ENCODE peak calls at places on chromosomes 16 and 17, in six cellular contexts. One of them, this sample, is unnamed.

GRCh38 chr16:89921131-89921698 is 1.9 kb upstream of the TUBB3 start:
- DNase-seq in endodermal cell: peak; percentile 72
- DNase-seq in AG10803: no peak
- DNase-seq in CD4-positive, alpha-beta T cell: no peak
- DNase-seq in mucosa of descending colon: no peak
- DNase-seq in GM10248: no peak
- DNase-seq in this sample: no peak

GRCh38 chr16:86826931-86827330 is 248.6 kb downstream of the FOXL1 start:
- DNase-seq in AG10803: peak; percentile 10
- DNase-seq in GM10248: no peak
- DNase-seq in mucosa of descending colon: no peak
- DNase-seq in CD4-positive, alpha-beta T cell: no peak
- DNase-seq in endodermal cell: peak; percentile 80
- DNase-seq in this sample: no peak

GRCh38 chr17:5362162-5362811 is 57.2 kb downstream of the NUP88 start:
- DNase-seq in mucosa of descending colon: no peak
- DNase-seq in endodermal cell: peak; percentile 76
- DNase-seq in GM10248: no peak
- DNase-seq in AG10803: no peak
- DNase-seq in CD4-positive, alpha-beta T cell: no peak
- DNase-seq in this sample: no peak

GRCh38 chr16:75402174-75402820 is 31.0 kb downstream of the CFDP1 start:
- DNase-seq in AG10803: peak; percentile 40
- DNase-seq in CD4-positive, alpha-beta T cell: no peak
- DNase-seq in mucosa of descending colon: no peak
- DNase-seq in GM10248: no peak
- DNase-seq in endodermal cell: no peak
- DNase-seq in this sample: no peak

GRCh38 chr17:19010729-19011505 is 6.4 kb upstream of the FAM83G start:
- DNase-seq in GM10248: no peak
- DNase-seq in mucosa of descending colon: peak; percentile 85
- DNase-seq in endodermal cell: no peak
- DNase-seq in CD4-positive, alpha-beta T cell: no peak
- DNase-seq in AG10803: no peak
- DNase-seq in this sample: no peak

GRCh38 chr16:23950898-23951297 is 115.1 kb downstream of the PRKCB start:
- DNase-seq in CD4-positive, alpha-beta T cell: no peak
- DNase-seq in GM10248: no peak
- DNase-seq in AG10803: no peak
- DNase-seq in endodermal cell: no peak
- DNase-seq in mucosa of descending colon: no peak
- DNase-seq in this sample: no peak

GRCh38 chr17:34398990-34399389 is 36.0 kb upstream of the CCL1 start:
- DNase-seq in CD4-positive, alpha-beta T cell: no peak
- DNase-seq in mucosa of descending colon: no peak
- DNase-seq in endodermal cell: no peak
- DNase-seq in AG10803: no peak
- DNase-seq in GM10248: no peak
- DNase-seq in this sample: no peak

GRCh38 chr16:54585094-54585493 is 298.5 kb upstream of the IRX3 start:
- DNase-seq in endodermal cell: peak; percentile 50
- DNase-seq in mucosa of descending colon: no peak
- DNase-seq in GM10248: no peak
- DNase-seq in AG10803: no peak
- DNase-seq in CD4-positive, alpha-beta T cell: no peak
- DNase-seq in this sample: no peak

GRCh38 chr16:55078153-55078552 is 147.5 kb downstream of the IRX5 start:
- DNase-seq in AG10803: no peak
- DNase-seq in GM10248: no peak
- DNase-seq in CD4-positive, alpha-beta T cell: no peak
- DNase-seq in endodermal cell: peak; percentile 17
- DNase-seq in mucosa of descending colon: no peak
- DNase-seq in this sample: no peak

GRCh38 chr17:57875109-57876022 is 25.5 kb upstream of the MRPS23 start:
- DNase-seq in mucosa of descending colon: peak; percentile 34
- DNase-seq in endodermal cell: peak; percentile 96
- DNase-seq in CD4-positive, alpha-beta T cell: no peak
- DNase-seq in AG10803: peak; percentile 99
- DNase-seq in GM10248: no peak
- DNase-seq in this sample: peak; percentile 59

GRCh38 chr16:4176794-4177438 is 60.7 kb upstream of the ADCY9 start:
- DNase-seq in GM10248: peak; percentile 68
- DNase-seq in mucosa of descending colon: no peak
- DNase-seq in CD4-positive, alpha-beta T cell: no peak
- DNase-seq in AG10803: peak; percentile 57
- DNase-seq in endodermal cell: peak; percentile 69
- DNase-seq in this sample: no peak

DNA sequence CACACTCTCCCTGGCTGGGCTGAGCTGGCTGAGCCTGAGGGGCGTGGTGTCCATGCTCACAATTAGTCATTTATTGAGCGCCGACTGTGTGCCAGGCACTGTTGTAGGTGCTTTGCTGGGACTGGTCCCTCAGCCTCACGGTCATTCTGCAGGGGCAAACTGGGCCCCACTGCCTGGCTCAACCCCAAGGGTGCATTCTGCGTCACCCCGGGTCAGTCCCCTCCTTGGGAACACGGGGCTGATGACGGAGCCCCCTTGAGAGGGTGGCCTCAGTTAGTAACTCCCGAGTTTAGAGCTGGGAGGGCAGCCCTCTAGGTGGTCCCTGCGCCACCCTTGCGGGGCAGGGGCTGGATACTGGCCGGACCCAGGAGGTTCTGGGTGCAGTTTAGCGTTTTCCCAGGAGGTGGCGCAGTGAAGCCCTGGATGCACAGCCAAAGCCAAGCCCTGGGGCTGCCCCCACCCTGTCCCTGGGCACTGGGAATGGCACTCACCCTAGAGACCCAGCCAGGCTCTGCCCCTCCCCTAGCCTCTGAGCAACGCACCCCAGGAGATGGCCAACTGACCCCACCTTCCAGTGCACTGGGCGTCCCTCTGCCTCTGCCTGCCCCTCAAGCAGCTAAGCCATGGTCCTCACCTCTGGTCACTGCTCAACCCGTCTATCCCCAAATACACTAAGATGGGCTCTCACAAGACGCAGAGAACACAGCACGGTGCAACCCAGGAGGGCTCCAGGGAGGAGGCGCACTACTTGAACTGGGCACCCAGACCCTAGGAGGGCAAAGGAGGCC is 243.2 kb upstream of the GSE1 start:
- DNase-seq in mucosa of descending colon: peak; percentile 89
- DNase-seq in CD4-positive, alpha-beta T cell: peak; percentile 27
- DNase-seq in endodermal cell: peak; percentile 93
- DNase-seq in GM10248: peak; percentile 79
- DNase-seq in AG10803: peak; percentile 29
- DNase-seq in this sample: peak; percentile 65
- TF ChIP-seq CTCF in mucosa of descending colon: peak; percentile 83
- TF ChIP-seq CTCF in CD4-positive, alpha-beta T cell: peak; percentile 77
- TF ChIP-seq CTCF in endodermal cell: peak; percentile 91
- TF ChIP-seq CTCF in GM10248: peak; percentile 69
- TF ChIP-seq CTCF in AG10803: peak; percentile 74
- TF ChIP-seq CTCF in this sample: peak; percentile 81

DNA sequence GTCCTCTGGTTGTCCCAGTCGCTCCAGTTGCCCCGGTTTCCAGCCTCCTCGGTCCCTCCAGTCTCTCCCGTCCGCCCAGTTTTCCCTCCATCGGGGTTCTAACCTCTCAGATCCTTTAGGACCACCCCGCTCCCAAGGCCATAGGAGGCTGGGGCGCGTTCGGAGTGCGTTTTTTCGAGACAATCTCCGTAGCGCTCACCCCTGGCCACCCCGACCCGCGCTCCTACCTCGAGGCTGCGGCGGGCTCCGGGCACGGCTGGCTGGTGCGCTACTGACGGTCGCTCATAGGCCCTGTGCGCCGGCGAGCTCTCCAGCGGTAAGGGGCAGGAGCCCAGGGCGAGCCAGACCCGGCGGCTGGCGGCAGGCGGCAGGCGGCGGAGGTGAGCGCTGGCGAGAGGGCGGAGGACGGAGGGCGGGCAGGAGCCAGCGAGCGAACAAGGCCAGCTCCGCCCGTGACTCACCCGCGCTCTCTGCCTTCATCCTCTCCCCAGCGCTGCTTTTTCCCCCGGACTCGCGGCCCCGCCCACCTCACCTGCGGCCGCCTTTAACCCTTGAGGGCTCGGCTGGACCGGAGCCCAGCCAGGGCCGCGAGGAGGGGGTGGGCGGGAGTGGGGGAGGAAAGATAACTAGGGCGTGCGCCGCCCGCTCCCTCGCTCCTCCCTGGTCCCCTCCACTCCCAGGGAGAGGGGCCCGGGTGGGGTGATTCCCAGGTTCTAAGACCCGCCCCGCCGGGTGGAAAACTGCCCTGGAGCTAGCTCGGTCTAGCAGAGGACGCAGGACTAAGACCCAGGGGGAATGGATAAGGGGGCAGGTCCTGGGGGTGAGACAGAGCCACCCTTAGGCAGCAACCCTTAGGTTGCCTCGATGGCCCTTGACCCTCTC is at the start of gene SP6:
- DNase-seq in CD4-positive, alpha-beta T cell: peak; percentile 46
- DNase-seq in endodermal cell: peak; percentile 98
- DNase-seq in AG10803: peak; percentile 53
- DNase-seq in mucosa of descending colon: peak; percentile 92
- DNase-seq in GM10248: peak; percentile 70
- DNase-seq in this sample: peak; percentile 76
- TF ChIP-seq CTCF in CD4-positive, alpha-beta T cell: no peak
- TF ChIP-seq CTCF in endodermal cell: peak; percentile 55
- TF ChIP-seq CTCF in AG10803: no peak
- TF ChIP-seq CTCF in mucosa of descending colon: peak; percentile 10
- TF ChIP-seq CTCF in GM10248: peak; percentile 5
- TF ChIP-seq CTCF in this sample: peak; percentile 37

DNA sequence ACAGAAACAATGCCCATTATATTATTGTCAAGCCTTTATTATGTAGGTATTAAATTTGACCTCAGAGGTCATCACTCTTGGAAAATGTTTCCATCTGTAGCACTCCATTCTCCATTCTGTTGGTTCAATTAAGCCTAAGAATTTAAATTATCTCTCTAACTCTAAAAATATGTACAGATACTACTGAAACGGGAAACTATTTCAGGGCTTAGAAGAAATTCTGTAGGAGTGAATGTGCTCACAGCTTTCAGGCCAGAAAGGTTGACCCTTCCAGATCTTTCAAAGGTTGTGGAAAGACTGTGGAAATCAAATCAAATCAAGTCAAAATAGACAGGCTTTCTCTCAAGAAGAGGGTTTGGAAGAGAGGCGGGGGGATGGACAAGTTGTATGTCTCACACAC is 138.8 kb upstream of the ZFHX3 start:
- DNase-seq in AG10803: no peak
- DNase-seq in endodermal cell: no peak
- DNase-seq in GM10248: no peak
- DNase-seq in CD4-positive, alpha-beta T cell: no peak
- DNase-seq in mucosa of descending colon: no peak
- DNase-seq in this sample: no peak
- TF ChIP-seq CTCF in AG10803: no peak
- TF ChIP-seq CTCF in endodermal cell: no peak
- TF ChIP-seq CTCF in GM10248: no peak
- TF ChIP-seq CTCF in CD4-positive, alpha-beta T cell: no peak
- TF ChIP-seq CTCF in mucosa of descending colon: no peak
- TF ChIP-seq CTCF in this sample: no peak

DNA sequence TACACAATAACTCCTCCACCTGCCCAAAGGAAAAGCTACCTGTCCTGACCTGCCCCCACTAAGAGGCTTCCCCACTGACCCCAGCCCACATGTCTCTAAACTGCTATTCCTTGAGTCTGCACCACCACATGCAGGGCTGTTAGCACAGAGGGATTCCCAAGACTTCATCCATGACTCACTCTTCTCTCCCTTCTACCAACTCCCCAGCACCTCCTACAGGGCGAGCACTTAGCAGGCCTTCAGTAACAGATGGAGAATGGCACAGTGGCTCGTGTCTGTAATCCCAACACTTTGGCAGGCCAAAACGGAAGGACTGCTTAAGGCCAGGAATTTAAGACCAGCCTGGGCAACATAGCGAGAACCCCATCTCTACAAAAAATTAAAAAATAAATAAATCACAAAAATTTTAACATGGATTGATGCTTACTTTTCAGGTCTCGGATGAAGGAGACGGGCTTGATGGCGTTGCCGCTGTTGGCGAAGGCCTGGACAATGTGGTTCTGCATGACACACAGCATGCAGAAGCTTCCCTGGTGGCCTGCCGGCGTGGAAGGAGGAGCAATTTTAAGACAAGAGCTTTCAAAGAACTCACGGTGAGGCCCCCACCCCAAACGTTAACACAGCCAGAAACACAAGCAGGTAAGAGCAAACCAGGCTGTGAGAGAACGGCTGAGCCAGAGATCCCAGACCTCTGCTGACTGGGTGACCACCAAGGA is 12.0 kb downstream of the USP36 start:
- DNase-seq in mucosa of descending colon: no peak
- DNase-seq in CD4-positive, alpha-beta T cell: no peak
- DNase-seq in AG10803: peak; percentile 48
- DNase-seq in GM10248: no peak
- DNase-seq in endodermal cell: peak; percentile 89
- DNase-seq in this sample: no peak
- TF ChIP-seq CTCF in mucosa of descending colon: no peak
- TF ChIP-seq CTCF in CD4-positive, alpha-beta T cell: no peak
- TF ChIP-seq CTCF in AG10803: peak; percentile 53
- TF ChIP-seq CTCF in GM10248: no peak
- TF ChIP-seq CTCF in endodermal cell: peak; percentile 51
- TF ChIP-seq CTCF in this sample: no peak